ENCODE peak calls at places on chromosome 17, in five cellular contexts. B is heart right ventricle, T is GM13977, Z is fibroblast of lung, A is kidney epithelial cell. N is an unnamed sample.

GRCh38 chr17:81518113-81518784 is 5.7 kb upstream of the ACTG1 start:
- DNase-seq in B (no peak), A (no peak), T (no peak), Z (no peak), N (no peak)

GRCh38 chr17:79079421-79080200 is 5.0 kb downstream of the ENGASE start:
- DNase-seq in A (no peak), T (no peak), B (no peak), Z (no peak), N (no peak)

GRCh38 chr17:35799942-35800341 is 4.5 kb upstream of the MMP28 start:
- DNase-seq in B (peak; percentile 86), T (no peak), A (no peak), Z (peak; percentile 64), N (no peak)

GRCh38 chr17:53032861-53033271 is 789.9 kb upstream of the KIF2B start:
- DNase-seq in Z (peak; percentile 12), B (peak; percentile 11), A (peak; percentile 65), T (no peak), N (peak; percentile 25)

GRCh38 chr17:27959382-27959709 is 66.2 kb upstream of the LYRM9 start:
- DNase-seq in T (no peak), A (no peak), Z (no peak), B (no peak), N (no peak)

GRCh38 chr17:42774066-42774750 is 959 bp downstream of the VPS25 start:
- DNase-seq in Z (peak; percentile 77), A (no peak), B (no peak), T (no peak), N (peak; percentile 78)

GRCh38 chr17:76791053-76791980 is 53.4 kb downstream of the MFSD11 start:
- DNase-seq in T (peak; percentile 41), Z (peak; percentile 80), A (peak; percentile 37), B (no peak), N (peak; percentile 63)

GRCh38 chr17:50080096-50080480 is 15.1 kb upstream of the PDK2 start:
- DNase-seq in Z (no peak), B (no peak), T (no peak), A (no peak), N (no peak)

GRCh38 chr17:46783031-46783593 is 35.4 kb downstream of the WNT3 start:
- DNase-seq in B (no peak), Z (no peak), T (no peak), A (no peak), N (no peak)

GRCh38 chr17:82239401-82239925 is 10.6 kb downstream of the SLC16A3 start:
- DNase-seq in T (no peak), A (no peak), B (no peak), Z (no peak), N (peak; percentile 28)

GRCh38 chr17:74842599-74843351 is 16.9 kb downstream of the GRIN2C start:
- DNase-seq in T (peak; percentile 81), B (peak; percentile 62), A (no peak), Z (peak; percentile 51), N (peak; percentile 63)

GRCh38 chr17:72165202-72165972 is 44.6 kb downstream of the SOX9 start:
- DNase-seq in B (no peak), Z (no peak), A (no peak), T (no peak), N (no peak)

GRCh38 chr17:57612202-57613071 is 132.7 kb downstream of the CCDC182 start:
- DNase-seq in T (no peak), B (no peak), A (no peak), Z (no peak), N (no peak)

GRCh38 chr17:17112628-17113200 is 70.5 kb downstream of the MPRIP start:
- DNase-seq in Z (no peak), T (no peak), B (no peak), A (no peak), N (no peak)

GRCh38 chr17:4796550-4796915 is 569 bp downstream of the PSMB6 start:
- DNase-seq in T (no peak), B (no peak), A (no peak), Z (peak; percentile 47), N (peak; percentile 55)

GRCh38 chr17:75350706-75351105 is 54.8 kb downstream of the GRB2 start:
- DNase-seq in B (no peak), A (no peak), T (no peak), Z (no peak), N (no peak)

GRCh38 chr17:80970044-80970761 is 21.4 kb upstream of the CHMP6 start:
- DNase-seq in Z (no peak), B (peak; percentile 51), A (no peak), T (peak; percentile 87), N (peak; percentile 40)

GRCh38 chr17:5019475-5019956 is 15.7 kb downstream of the SLC52A1 start:
- DNase-seq in Z (no peak), B (no peak), T (peak; percentile 53), A (no peak), N (peak; percentile 25)

GRCh38 chr17:37761065-37761464 is 16.2 kb upstream of the HNF1B start:
- DNase-seq in B (no peak), T (no peak), Z (no peak), A (no peak), N (no peak)

GRCh38 chr17:71296005-71296404 is 824.8 kb upstream of the SOX9 start:
- DNase-seq in Z (no peak), B (no peak), A (no peak), T (no peak), N (no peak)

GRCh38 chr17:56222255-56222654 is 69.0 kb downstream of the ANKFN1 start:
- DNase-seq in B (no peak), Z (peak; percentile 23), T (no peak), A (no peak), N (no peak)

DNA sequence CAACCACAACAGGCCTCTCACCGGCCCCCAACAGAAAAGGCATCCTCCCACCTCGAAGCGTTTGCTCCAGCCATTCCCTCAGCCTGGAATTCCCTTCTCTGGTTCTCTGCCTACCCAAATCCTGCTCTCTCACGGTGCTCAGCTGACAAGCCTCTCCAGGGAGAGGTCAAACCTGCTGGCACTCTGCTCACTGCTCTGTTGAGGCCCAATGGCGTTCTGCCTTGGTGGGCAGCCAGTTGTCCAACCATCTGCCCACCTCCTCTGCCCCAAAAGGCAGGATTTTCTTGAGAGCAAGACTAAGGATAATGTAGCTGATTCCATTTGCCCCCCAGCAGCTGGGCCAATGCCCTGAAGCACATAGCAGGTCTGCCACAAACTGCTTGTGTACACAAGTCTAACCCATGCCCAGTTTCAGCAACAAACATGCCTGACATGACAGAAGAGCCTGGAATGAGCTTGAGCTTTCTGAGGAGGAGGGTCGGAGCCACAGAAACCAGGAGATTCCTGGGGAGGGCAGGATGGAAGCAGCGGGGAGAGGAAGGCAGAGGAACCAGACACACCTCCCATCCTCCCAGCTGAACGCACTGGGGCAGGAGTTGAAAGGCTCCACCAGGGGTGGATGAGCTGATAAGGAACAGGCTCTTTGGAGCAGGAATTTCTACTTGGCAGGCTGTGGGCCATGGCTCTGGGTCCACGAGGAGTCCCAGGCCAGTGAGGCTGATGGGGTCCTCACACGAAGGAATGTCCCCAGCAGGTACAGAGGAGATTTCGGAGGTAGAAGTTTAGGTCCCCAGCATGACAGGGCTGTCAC is 23.9 kb downstream of the ARHGAP27 start:
- DNase-seq in Z (no peak), A (no peak), B (no peak), T (no peak), N (no peak)
- TF ChIP-seq CTCF in Z (no peak), A (no peak), B (no peak), T (no peak), N (no peak)

GRCh38 chr17:45428050-45428953 is 4.4 kb downstream of the ARHGAP27 start:
- DNase-seq in Z (peak; percentile 44), B (peak; percentile 59), T (peak; percentile 88), A (no peak), N (peak; percentile 64)
- TF ChIP-seq CTCF in Z (peak; percentile 81), B (peak; percentile 97), T (peak; percentile 99), A (peak; percentile 97), N (peak; percentile 96)

GRCh38 chr17:47830991-47831933 is at the start of the genes LRRC46 and MRPL10:
- DNase-seq in B (peak; percentile 93), T (peak; percentile 97), Z (peak; percentile 90), A (peak; percentile 61), N (peak; percentile 94)
- TF ChIP-seq CTCF in B (no peak), T (peak; percentile 30), Z (peak; percentile 27), A (peak; percentile 55), N (peak; percentile 42)

GRCh38 chr17:73341350-73342056 is 29.7 kb upstream of the CDC42EP4 start:
- DNase-seq in B (no peak), A (no peak), T (no peak), Z (no peak), N (no peak)

GRCh38 chr17:73342057-73342522 is 30.3 kb upstream of the CDC42EP4 start:
- DNase-seq in A (peak; percentile 93), Z (peak; percentile 94), B (peak; percentile 65), T (no peak), N (peak; percentile 96)

GRCh38 chr17:73338050-73338491 is 26.3 kb upstream of the CDC42EP4 start:
- DNase-seq in A (no peak), B (no peak), Z (peak; percentile 39), T (no peak), N (peak; percentile 36)

GRCh38 chr17:73338566-73339247 is 26.9 kb upstream of the CDC42EP4 start:
- DNase-seq in T (no peak), A (no peak), B (no peak), Z (no peak), N (no peak)

DNA sequence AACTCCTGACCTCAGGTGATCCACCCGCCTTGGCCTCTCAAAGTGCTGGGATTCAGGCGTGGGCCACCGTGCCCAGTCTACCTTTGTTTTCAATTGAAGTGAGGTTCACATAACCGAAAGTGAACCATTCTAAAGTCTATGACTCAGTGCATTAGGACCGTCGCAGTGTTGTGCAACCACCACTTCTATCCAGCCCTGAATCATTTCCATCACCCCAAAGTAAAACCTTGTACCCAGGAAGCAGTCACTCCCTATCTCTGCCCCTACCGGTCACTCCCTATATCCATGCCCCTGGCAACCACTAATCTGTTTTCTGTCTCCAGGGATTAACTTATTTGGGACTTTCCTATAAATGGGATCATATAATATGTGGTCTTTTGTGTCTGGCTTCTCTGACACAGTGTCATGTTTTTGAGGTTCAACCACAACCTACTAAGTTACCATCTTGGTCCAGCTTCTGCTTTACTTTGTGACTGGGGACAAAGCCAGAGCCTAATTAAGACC is 28.3 kb upstream of the CDC42EP4 start:
- DNase-seq in T (no peak), Z (peak; percentile 91), B (no peak), A (peak; percentile 75), N (peak; percentile 97)
- TF ChIP-seq CTCF in T (no peak), Z (peak; percentile 46), B (no peak), A (peak; percentile 29), N (peak; percentile 55)

N was measured in cardiac fibroblast.